ENCODE peak calls at places on chromosomes 3 and 15, in five cellular contexts. O, T, L, E and B are unnamed samples.

GRCh38 chr15:42544858-42545629 is 3.5 kb downstream of the LRRC57 start:
- DNase-seq in E (no peak), T (no peak), L (no peak), O (no peak), B (no peak)

GRCh38 chr3:13379191-13379830 is 40.8 kb downstream of the NUP210 start:
- DNase-seq in T (no peak), E (no peak), L (no peak), O (peak; percentile 74), B (peak; percentile 82)

GRCh38 chr15:29854413-29854812 is 32.1 kb upstream of the TJP1 start:
- DNase-seq in O (no peak), T (no peak), L (no peak), E (no peak), B (no peak)

GRCh38 chr15:66617137-66618090 is 51.6 kb upstream of the LCTL start:
- DNase-seq in L (no peak), O (peak; percentile 91), T (no peak), E (peak; percentile 69), B (peak; percentile 91)

GRCh38 chr15:62799037-62799436 is 243.5 kb upstream of the TPM1 start:
- DNase-seq in E (no peak), O (no peak), T (no peak), L (no peak), B (no peak)

GRCh38 chr3:46864051-46864881 is 1.0 kb upstream of the MYL3 start:
- DNase-seq in E (peak; percentile 25), T (no peak), O (no peak), L (peak; percentile 16), B (no peak)

GRCh38 chr3:113495035-113495434 is 19.9 kb downstream of the SPICE1 start:
- DNase-seq in L (no peak), O (peak; percentile 61), T (no peak), E (no peak), B (no peak)

GRCh38 chr15:64877435-64877834 is 34.3 kb upstream of the ANKDD1A start:
- DNase-seq in L (no peak), T (no peak), O (no peak), E (peak; percentile 79), B (peak; percentile 47)

GRCh38 chr3:108377384-108377783 is 81.0 kb downstream of the HHLA2 start:
- DNase-seq in E (no peak), T (no peak), O (no peak), L (no peak), B (no peak)

GRCh38 chr15:58212909-58213526 is 74.8 kb downstream of the AQP9 start:
- DNase-seq in T (no peak), L (no peak), O (peak; percentile 65), E (no peak), B (no peak)

GRCh38 chr3:53162672-53163458 is 1.9 kb downstream of the PRKCD start:
- DNase-seq in T (no peak), L (peak; percentile 71), E (no peak), O (peak; percentile 4), B (no peak)

GRCh38 chr3:157096328-157096727 is 63.6 kb downstream of the CCNL1 start:
- DNase-seq in O (no peak), T (no peak), E (no peak), L (no peak), B (no peak)

GRCh38 chr3:10419637-10420232 is 85.7 kb downstream of the ATP2B2 start:
- DNase-seq in E (no peak), T (no peak), O (no peak), L (no peak), B (no peak)

GRCh38 chr3:100263583-100263982 is 2.8 kb downstream of the TBC1D23 start:
- DNase-seq in T (no peak), O (no peak), E (no peak), L (no peak), B (no peak)

GRCh38 chr15:35723120-35723707 is 177.2 kb upstream of the DPH6 start:
- DNase-seq in O (peak; percentile 25), L (no peak), E (no peak), T (no peak), B (no peak)

GRCh38 chr15:81023483-81024264 is 23.0 kb downstream of the TLNRD1 start:
- DNase-seq in O (peak; percentile 82), L (no peak), E (peak; percentile 79), T (no peak), B (peak; percentile 89)

GRCh38 chr3:66029014-66029413 is 9.7 kb downstream of the MAGI1 start:
- DNase-seq in E (no peak), O (no peak), T (no peak), L (no peak), B (no peak)

GRCh38 chr15:27399236-27399635 is 428.3 kb downstream of the GABRG3 start:
- DNase-seq in E (no peak), T (no peak), O (no peak), L (no peak), B (no peak)

GRCh38 chr15:46304320-46304719 is 669.5 kb downstream of the SQOR start:
- DNase-seq in O (no peak), T (peak; percentile 55), L (no peak), E (no peak), B (no peak)

GRCh38 chr3:53104762-53105161 is 25.5 kb downstream of the RFT1 start:
- DNase-seq in T (no peak), E (no peak), L (no peak), O (no peak), B (no peak)

GRCh38 chr3:32778389-32778788 is 39.4 kb upstream of the TRIM71 start:
- DNase-seq in T (no peak), E (no peak), O (no peak), L (no peak), B (no peak)

GRCh38 chr3:159200176-159200575 is 398.3 kb downstream of the MFSD1 start:
- DNase-seq in T (no peak), E (no peak), L (no peak), O (peak; percentile 65), B (no peak)

GRCh38 chr3:175146258-175146657 is 287.1 kb downstream of the NAALADL2 start:
- DNase-seq in L (no peak), O (peak; percentile 64), E (no peak), T (no peak), B (no peak)

GRCh38 chr15:33226559-33227181 is 32.2 kb upstream of the FMN1 start:
- DNase-seq in O (no peak), L (no peak), E (no peak), T (peak; percentile 33), B (no peak)
- TF ChIP-seq CTCF in O (no peak), L (peak; percentile 24), E (peak; percentile 51), T (peak; percentile 66), B (peak; percentile 28)

DNA sequence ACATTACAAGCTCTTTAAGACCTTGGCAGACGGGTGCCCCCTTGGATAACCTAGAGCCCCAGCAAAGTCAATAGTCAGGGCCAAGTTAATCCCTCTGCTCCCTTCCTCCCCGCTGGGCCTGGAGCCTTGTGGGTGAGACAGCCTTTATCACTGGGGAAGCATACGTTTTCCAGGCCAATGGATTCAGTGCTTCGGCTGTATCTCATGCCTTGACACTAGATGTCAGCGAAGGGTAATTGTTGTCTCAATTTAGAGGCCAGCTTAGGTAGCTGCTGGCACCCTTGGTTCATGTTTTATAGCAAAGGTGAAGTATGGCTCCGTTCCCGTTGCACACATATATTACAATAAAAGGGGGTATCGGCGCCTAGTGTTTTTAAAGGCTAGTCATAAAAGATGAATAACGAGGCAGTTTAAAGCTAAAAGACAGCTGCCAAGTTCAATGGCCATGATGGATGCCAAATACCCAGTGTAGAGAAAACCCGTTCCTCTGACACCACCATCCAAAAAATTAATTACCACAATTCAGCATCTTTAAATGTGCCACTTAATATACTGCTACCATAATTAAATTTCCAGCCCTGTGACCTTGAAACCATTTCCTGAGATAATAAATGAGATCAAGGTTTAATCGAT is 52.3 kb upstream of the BNIP2 start:
- DNase-seq in T (peak; percentile 50), O (peak; percentile 15), L (no peak), E (no peak), B (no peak)
- TF ChIP-seq CTCF in T (peak; percentile 60), O (no peak), L (no peak), E (no peak), B (no peak)

DNA sequence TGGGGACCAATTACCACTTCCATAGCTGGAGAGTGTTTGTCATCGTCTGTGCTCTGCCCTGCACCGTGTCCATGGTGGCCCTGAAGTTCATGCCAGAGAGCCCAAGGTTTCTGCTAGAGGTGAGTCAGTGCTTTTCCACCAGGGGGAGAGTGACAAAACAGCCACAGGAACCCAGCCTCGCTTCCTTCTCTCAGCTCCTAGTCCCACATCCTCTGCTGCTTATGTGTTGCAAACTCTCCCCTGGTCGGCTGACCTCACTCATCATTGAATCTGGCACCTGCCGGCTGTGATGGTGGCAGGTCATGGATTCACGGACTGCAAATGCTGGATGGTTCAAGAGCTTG is 158.4 kb downstream of the SV2B start:
- DNase-seq in E (no peak), O (no peak), L (no peak), T (peak; percentile 64), B (no peak)
- TF ChIP-seq CTCF in E (peak; percentile 14), O (no peak), L (no peak), T (peak; percentile 54), B (no peak)

GRCh38 chr3:194485876-194486539 is 794 bp downstream of the ATP13A3 start:
- DNase-seq in E (peak; percentile 31), O (peak; percentile 46), T (no peak), L (peak; percentile 65), B (peak; percentile 79)
- TF ChIP-seq CTCF in E (peak; percentile 32), O (peak; percentile 26), T (peak; percentile 12), L (peak; percentile 24), B (peak; percentile 18)

GRCh38 chr15:25946241-25946786 is 83.2 kb upstream of the ATP10A start:
- DNase-seq in E (no peak), O (no peak), L (no peak), T (peak; percentile 53), B (no peak)
- TF ChIP-seq CTCF in E (no peak), O (no peak), L (no peak), T (peak; percentile 36), B (no peak)